ENCODE peak calls at places on chromosomes 12 and 14, in seven cellular contexts. One of them, this sample, is unnamed.

GRCh38 chr12:34599530-34600513 is 577.5 kb downstream of the ALG10 start:
- DNase-seq in neural crest cell: no peak
- DNase-seq in endodermal cell: peak
- DNase-seq in pancreas: peak
- DNase-seq in kidney: peak
- DNase-seq in fibroblast of villous mesenchyme: no peak
- DNase-seq in ovary: no peak
- DNase-seq in this sample: no peak

GRCh38 chr12:52432559-52433207 is 1.5 kb downstream of the KRT75 start:
- DNase-seq in endodermal cell: peak
- DNase-seq in kidney: no peak
- DNase-seq in neural crest cell: no peak
- DNase-seq in fibroblast of villous mesenchyme: no peak
- DNase-seq in pancreas: no peak
- DNase-seq in ovary: no peak
- DNase-seq in this sample: no peak

GRCh38 chr12:78034025-78034424 is 203.3 kb downstream of the NAV3 start:
- DNase-seq in endodermal cell: no peak
- DNase-seq in ovary: no peak
- DNase-seq in fibroblast of villous mesenchyme: peak
- DNase-seq in kidney: no peak
- DNase-seq in pancreas: no peak
- DNase-seq in neural crest cell: no peak
- DNase-seq in this sample: no peak

GRCh38 chr12:130353081-130353480 is 15.4 kb downstream of the PIWIL1 start:
- DNase-seq in fibroblast of villous mesenchyme: no peak
- DNase-seq in endodermal cell: no peak
- DNase-seq in neural crest cell: no peak
- DNase-seq in kidney: no peak
- DNase-seq in pancreas: no peak
- DNase-seq in ovary: no peak
- DNase-seq in this sample: no peak

GRCh38 chr14:84535491-84535890 is 994.5 kb upstream of the FLRT2 start:
- DNase-seq in kidney: no peak
- DNase-seq in fibroblast of villous mesenchyme: peak
- DNase-seq in pancreas: no peak
- DNase-seq in ovary: no peak
- DNase-seq in neural crest cell: no peak
- DNase-seq in endodermal cell: no peak
- DNase-seq in this sample: no peak

GRCh38 chr14:24057867-24058259 is 6.1 kb downstream of the CARMIL3 start:
- DNase-seq in kidney: peak
- DNase-seq in fibroblast of villous mesenchyme: no peak
- DNase-seq in pancreas: peak
- DNase-seq in endodermal cell: no peak
- DNase-seq in ovary: peak
- DNase-seq in neural crest cell: no peak
- DNase-seq in this sample: no peak

GRCh38 chr12:79692860-79693605 is 2.3 kb upstream of the PAWR start:
- DNase-seq in kidney: no peak
- DNase-seq in neural crest cell: no peak
- DNase-seq in endodermal cell: no peak
- DNase-seq in pancreas: no peak
- DNase-seq in fibroblast of villous mesenchyme: peak
- DNase-seq in ovary: no peak
- DNase-seq in this sample: no peak

GRCh38 chr14:106665814-106666213 is 1139.4 kb downstream of the TMEM121 start:
- DNase-seq in ovary: no peak
- DNase-seq in fibroblast of villous mesenchyme: no peak
- DNase-seq in endodermal cell: no peak
- DNase-seq in neural crest cell: no peak
- DNase-seq in kidney: no peak
- DNase-seq in pancreas: no peak
- DNase-seq in this sample: no peak

GRCh38 chr12:58081488-58081887 is 140.1 kb downstream of the ATP23 start:
- DNase-seq in endodermal cell: no peak
- DNase-seq in neural crest cell: no peak
- DNase-seq in fibroblast of villous mesenchyme: no peak
- DNase-seq in kidney: no peak
- DNase-seq in pancreas: no peak
- DNase-seq in ovary: no peak
- DNase-seq in this sample: no peak

GRCh38 chr14:64812412-64812811 is 67.3 kb downstream of the SPTB start:
- DNase-seq in neural crest cell: no peak
- DNase-seq in kidney: no peak
- DNase-seq in endodermal cell: peak
- DNase-seq in pancreas: peak
- DNase-seq in ovary: no peak
- DNase-seq in fibroblast of villous mesenchyme: no peak
- DNase-seq in this sample: peak

GRCh38 chr12:56999456-56999855 is 6.9 kb downstream of the ZBTB39 start:
- DNase-seq in ovary: no peak
- DNase-seq in endodermal cell: no peak
- DNase-seq in pancreas: no peak
- DNase-seq in kidney: no peak
- DNase-seq in neural crest cell: no peak
- DNase-seq in fibroblast of villous mesenchyme: no peak
- DNase-seq in this sample: no peak

GRCh38 chr12:122538496-122538895 is 11.4 kb downstream of the KNTC1 start:
- DNase-seq in ovary: no peak
- DNase-seq in endodermal cell: peak
- DNase-seq in pancreas: no peak
- DNase-seq in kidney: no peak
- DNase-seq in neural crest cell: no peak
- DNase-seq in fibroblast of villous mesenchyme: peak
- DNase-seq in this sample: no peak

GRCh38 chr14:100066984-100067383 is 1.8 kb downstream of the EVL start:
- DNase-seq in kidney: no peak
- DNase-seq in pancreas: no peak
- DNase-seq in ovary: no peak
- DNase-seq in fibroblast of villous mesenchyme: no peak
- DNase-seq in neural crest cell: no peak
- DNase-seq in endodermal cell: no peak
- DNase-seq in this sample: no peak

GRCh38 chr12:116880817-116881324 is 370 bp downstream of the HRK start:
- DNase-seq in ovary: no peak
- DNase-seq in endodermal cell: peak
- DNase-seq in kidney: peak
- DNase-seq in neural crest cell: peak
- DNase-seq in pancreas: peak
- DNase-seq in fibroblast of villous mesenchyme: peak
- DNase-seq in this sample: peak

GRCh38 chr12:116880213-116880816 is 926 bp downstream of the HRK start:
- DNase-seq in pancreas: no peak
- DNase-seq in fibroblast of villous mesenchyme: peak
- DNase-seq in neural crest cell: no peak
- DNase-seq in ovary: no peak
- DNase-seq in kidney: no peak
- DNase-seq in endodermal cell: peak
- DNase-seq in this sample: no peak

GRCh38 chr12:116881325-116881866 is at the start of gene HRK:
- DNase-seq in pancreas: peak
- DNase-seq in kidney: no peak
- DNase-seq in fibroblast of villous mesenchyme: no peak
- DNase-seq in ovary: no peak
- DNase-seq in neural crest cell: no peak
- DNase-seq in endodermal cell: peak
- DNase-seq in this sample: no peak

GRCh38 chr12:116881867-116882507 is 746 bp upstream of the HRK start:
- DNase-seq in neural crest cell: no peak
- DNase-seq in fibroblast of villous mesenchyme: no peak
- DNase-seq in kidney: no peak
- DNase-seq in ovary: no peak
- DNase-seq in endodermal cell: peak
- DNase-seq in pancreas: no peak
- DNase-seq in this sample: no peak

DNA sequence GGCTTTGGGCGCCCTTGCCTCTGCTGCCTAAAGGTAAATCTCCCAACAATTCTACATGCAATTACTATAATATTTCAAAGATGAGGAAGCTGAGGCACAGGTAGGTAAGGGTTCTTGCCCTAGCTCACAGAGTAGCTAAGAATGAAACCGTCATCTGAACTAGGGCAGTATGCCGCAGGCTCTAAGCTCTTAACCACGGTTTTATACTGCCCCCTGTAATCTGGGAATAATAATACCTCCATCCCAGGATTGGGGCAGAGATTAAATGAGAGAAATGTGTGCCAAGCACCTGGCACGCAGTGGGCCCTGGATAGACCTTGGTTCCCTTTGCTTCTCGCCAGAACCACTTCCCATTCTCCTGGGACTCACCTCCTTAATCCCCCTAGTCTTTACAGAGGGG is 1.5 kb upstream of the HRK start:
- DNase-seq in endodermal cell: peak
- DNase-seq in pancreas: no peak
- DNase-seq in kidney: no peak
- DNase-seq in fibroblast of villous mesenchyme: peak
- DNase-seq in ovary: no peak
- DNase-seq in neural crest cell: no peak
- DNase-seq in this sample: no peak
- TF ChIP-seq CTCF in endodermal cell: peak
- TF ChIP-seq CTCF in pancreas: no peak
- TF ChIP-seq CTCF in kidney: peak
- TF ChIP-seq CTCF in fibroblast of villous mesenchyme: peak
- TF ChIP-seq CTCF in ovary: no peak
- TF ChIP-seq CTCF in neural crest cell: peak
- TF ChIP-seq CTCF in this sample: no peak

DNA sequence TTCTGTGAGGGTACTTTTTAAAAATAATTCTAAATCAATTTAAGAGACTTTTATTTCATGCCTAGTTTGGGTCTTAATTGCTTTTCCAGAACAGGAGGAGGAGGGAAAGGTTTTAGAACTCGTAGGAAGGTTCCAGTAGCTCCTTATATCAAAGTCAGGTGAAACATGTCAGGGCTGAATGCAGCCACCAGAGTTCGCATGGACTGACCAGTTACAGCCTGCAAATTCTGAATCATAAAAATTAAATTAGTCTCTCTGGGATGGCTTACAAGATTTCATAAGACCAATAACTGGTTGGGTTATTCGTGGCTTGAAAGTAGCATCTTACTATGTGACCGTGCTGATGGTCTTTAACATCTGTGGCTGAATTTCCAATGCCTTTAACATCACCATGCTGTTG is 410 bp downstream of the BDKRB1 start:
- DNase-seq in pancreas: no peak
- DNase-seq in neural crest cell: no peak
- DNase-seq in kidney: no peak
- DNase-seq in ovary: no peak
- DNase-seq in endodermal cell: no peak
- DNase-seq in fibroblast of villous mesenchyme: peak
- DNase-seq in this sample: no peak
- TF ChIP-seq CTCF in pancreas: no peak
- TF ChIP-seq CTCF in neural crest cell: no peak
- TF ChIP-seq CTCF in kidney: no peak
- TF ChIP-seq CTCF in ovary: no peak
- TF ChIP-seq CTCF in endodermal cell: no peak
- TF ChIP-seq CTCF in fibroblast of villous mesenchyme: no peak
- TF ChIP-seq CTCF in this sample: no peak

GRCh38 chr12:49091836-49092085 is 2.8 kb downstream of the DHH start:
- DNase-seq in endodermal cell: no peak
- DNase-seq in neural crest cell: no peak
- DNase-seq in fibroblast of villous mesenchyme: no peak
- DNase-seq in pancreas: no peak
- DNase-seq in ovary: no peak
- DNase-seq in kidney: no peak
- DNase-seq in this sample: no peak

GRCh38 chr12:49088932-49089330 is 5.7 kb downstream of the DHH start:
- DNase-seq in endodermal cell: no peak
- DNase-seq in fibroblast of villous mesenchyme: no peak
- DNase-seq in ovary: no peak
- DNase-seq in neural crest cell: no peak
- DNase-seq in kidney: no peak
- DNase-seq in pancreas: no peak
- DNase-seq in this sample: no peak

GRCh38 chr12:49088190-49088931 is 6.2 kb downstream of the DHH start:
- DNase-seq in pancreas: peak
- DNase-seq in endodermal cell: peak
- DNase-seq in neural crest cell: peak
- DNase-seq in fibroblast of villous mesenchyme: peak
- DNase-seq in kidney: peak
- DNase-seq in ovary: peak
- DNase-seq in this sample: peak

GRCh38 chr12:49091056-49091835 is 3.4 kb downstream of the DHH start:
- DNase-seq in fibroblast of villous mesenchyme: no peak
- DNase-seq in pancreas: no peak
- DNase-seq in ovary: no peak
- DNase-seq in kidney: no peak
- DNase-seq in endodermal cell: no peak
- DNase-seq in neural crest cell: no peak
- DNase-seq in this sample: no peak

GRCh38 chr12:49089831-49090773 is 4.5 kb downstream of the DHH start:
- DNase-seq in ovary: peak
- DNase-seq in fibroblast of villous mesenchyme: peak
- DNase-seq in pancreas: peak
- DNase-seq in neural crest cell: peak
- DNase-seq in endodermal cell: peak
- DNase-seq in kidney: peak
- DNase-seq in this sample: peak
- TF ChIP-seq CTCF in ovary: no peak
- TF ChIP-seq CTCF in fibroblast of villous mesenchyme: no peak
- TF ChIP-seq CTCF in pancreas: no peak
- TF ChIP-seq CTCF in neural crest cell: peak
- TF ChIP-seq CTCF in endodermal cell: peak
- TF ChIP-seq CTCF in kidney: no peak
- TF ChIP-seq CTCF in this sample: no peak

DNA sequence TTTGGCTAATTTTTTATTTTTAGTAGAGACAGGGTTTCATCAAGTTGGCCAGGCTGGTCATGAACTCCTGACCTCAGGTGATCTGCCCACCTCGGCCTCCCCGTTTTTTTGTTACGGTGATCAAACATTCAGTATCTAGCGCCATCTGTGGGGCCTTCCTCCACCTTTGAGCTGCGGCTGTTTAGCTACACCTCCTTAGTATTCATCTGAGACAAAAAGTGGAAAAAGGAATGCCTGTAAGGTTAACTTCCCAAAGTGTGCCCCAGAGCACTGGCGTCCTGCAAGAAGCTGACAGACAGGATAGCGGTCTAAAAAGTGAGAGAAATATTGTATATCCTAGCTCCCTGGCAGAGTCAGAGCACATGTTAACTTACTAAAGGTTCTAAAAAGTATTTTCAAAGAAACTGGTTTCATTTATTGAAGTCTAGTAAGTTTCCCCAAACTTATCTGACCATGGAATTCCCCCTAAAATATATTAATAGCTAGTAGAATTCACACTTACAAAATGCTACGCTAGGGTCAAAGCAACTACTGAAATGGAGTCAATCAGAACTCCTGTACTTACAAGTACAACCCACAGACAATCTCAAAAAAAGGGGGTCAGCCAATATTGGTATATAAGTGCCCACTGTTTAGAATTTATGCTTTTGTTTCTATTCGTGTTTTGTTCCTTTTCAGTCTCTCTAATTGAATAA is 59.1 kb downstream of the DUSP16 start:
- DNase-seq in fibroblast of villous mesenchyme: no peak
- DNase-seq in ovary: no peak
- DNase-seq in kidney: no peak
- DNase-seq in endodermal cell: peak
- DNase-seq in neural crest cell: no peak
- DNase-seq in pancreas: no peak
- DNase-seq in this sample: no peak
- TF ChIP-seq CTCF in fibroblast of villous mesenchyme: no peak
- TF ChIP-seq CTCF in ovary: no peak
- TF ChIP-seq CTCF in kidney: no peak
- TF ChIP-seq CTCF in endodermal cell: peak
- TF ChIP-seq CTCF in neural crest cell: no peak
- TF ChIP-seq CTCF in pancreas: no peak
- TF ChIP-seq CTCF in this sample: no peak

This sample was measured in psoas muscle.